ENCODE peak calls at places on chromosomes 5 and 9, in four cellular contexts. U is neural crest cell, I is A673, L is prostate gland. V is an unnamed sample.

GRCh38 chr5:17436345-17436744 is 61.7 kb upstream of the TAF11L2 start:
- DNase-seq in U (no peak), L (no peak), I (peak; percentile 36), V (no peak)

GRCh38 chr5:181189363-181189961 is 15.5 kb downstream of the TRIM7 start:
- DNase-seq in I (peak; percentile 50), L (no peak), U (peak; percentile 40), V (no peak)

GRCh38 chr5:134370306-134370870 is 981 bp upstream of the UBE2B start:
- DNase-seq in I (no peak), U (no peak), L (no peak), V (no peak)

GRCh38 chr9:83304686-83305085 is 233.5 kb downstream of the FRMD3 start:
- DNase-seq in U (no peak), I (peak; percentile 90), L (peak; percentile 71), V (no peak)

GRCh38 chr9:112744177-112744576 is 6.4 kb upstream of the SNX30 start:
- DNase-seq in U (no peak), I (no peak), L (no peak), V (no peak)

GRCh38 chr5:149682532-149683076 is 47.5 kb upstream of the PPARGC1B start:
- DNase-seq in L (no peak), I (no peak), U (no peak), V (no peak)

GRCh38 chr9:22654833-22655232 is 208.2 kb downstream of the DMRTA1 start:
- DNase-seq in U (no peak), I (no peak), L (no peak), V (no peak)

GRCh38 chr9:9950813-9951212 is 662.0 kb downstream of the PTPRD start:
- DNase-seq in L (no peak), U (no peak), I (no peak), V (no peak)

GRCh38 chr5:123047706-123048105 is 11.2 kb upstream of the PPIC start:
- DNase-seq in I (no peak), L (no peak), U (no peak), V (no peak)

GRCh38 chr5:175468892-175469291 is 9.5 kb upstream of the SFXN1 start:
- DNase-seq in I (no peak), L (no peak), U (no peak), V (no peak)

GRCh38 chr5:138824924-138825863 is 49.9 kb downstream of the LRRTM2 start:
- DNase-seq in I (peak; percentile 31), L (no peak), U (no peak), V (no peak)

GRCh38 chr5:128349044-128349629 is 188.9 kb downstream of the FBN2 start:
- DNase-seq in U (no peak), L (peak; percentile 55), I (peak; percentile 1), V (no peak)

GRCh38 chr9:114317665-114318357 is 5.1 kb upstream of the ORM1 start:
- DNase-seq in L (no peak), U (no peak), I (no peak), V (no peak)

GRCh38 chr9:129422843-129423700 is 197.8 kb downstream of the C9orf50 start:
- DNase-seq in L (no peak), U (no peak), I (no peak), V (no peak)

GRCh38 chr5:120228262-120229031 is 235.7 kb upstream of the PRR16 start:
- DNase-seq in U (no peak), I (peak; percentile 1), L (no peak), V (no peak)

GRCh38 chr5:156918311-156918845 is 44.6 kb downstream of the TIMD4 start:
- DNase-seq in I (no peak), U (no peak), L (no peak), V (no peak)

GRCh38 chr5:180395540-180396274 is 42.6 kb upstream of the GFPT2 start:
- DNase-seq in I (no peak), L (no peak), U (no peak), V (no peak)

GRCh38 chr5:17021363-17021932 is 85.4 kb upstream of the MYO10 start:
- DNase-seq in I (no peak), U (no peak), L (no peak), V (no peak)

GRCh38 chr9:93094294-93095204 is 1.5 kb upstream of the CARD19 start:
- DNase-seq in L (no peak), I (peak; percentile 46), U (no peak), V (no peak)

GRCh38 chr9:136711751-136712689 is at the start of gene DIPK1B:
- DNase-seq in I (peak; percentile 70), L (no peak), U (peak; percentile 50), V (peak; percentile 53)

GRCh38 chr5:56585466-56585865 is 229.9 kb upstream of the MAP3K1 start:
- DNase-seq in I (no peak), U (no peak), L (peak; percentile 63), V (no peak)

GRCh38 chr9:137685035-137685885 is 66.5 kb downstream of the EHMT1 start:
- DNase-seq in L (no peak), I (no peak), U (no peak), V (no peak)

GRCh38 chr5:7927466-7928375 is 58.8 kb downstream of the MTRR start:
- DNase-seq in L (peak; percentile 40), U (peak; percentile 66), I (peak; percentile 64), V (peak; percentile 47)

GRCh38 chr9:126756876-126757415 is 47.9 kb upstream of the ZBTB43 start:
- DNase-seq in U (no peak), I (peak; percentile 84), L (no peak), V (no peak)

GRCh38 chr5:139251281-139251687 is 42.3 kb upstream of the MATR3 start:
- DNase-seq in L (no peak), I (no peak), U (no peak), V (no peak)

GRCh38 chr9:124251605-124252366 is 6.0 kb upstream of the NEK6 start:
- DNase-seq in L (no peak), I (peak; percentile 43), U (no peak), V (no peak)

GRCh38 chr9:123046796-123047195 is 13.3 kb downstream of the GPR21 start:
- DNase-seq in I (no peak), L (no peak), U (no peak), V (no peak)

GRCh38 chr5:56638061-56638621 is 177.2 kb upstream of the MAP3K1 start:
- DNase-seq in I (no peak), L (peak; percentile 80), U (no peak), V (peak; percentile 33)

GRCh38 chr9:135925496-135926133 is 18.3 kb upstream of the CAMSAP1 start:
- DNase-seq in I (no peak), L (no peak), U (no peak), V (no peak)

GRCh38 chr9:31820426-31820825 is 564.0 kb upstream of the ACO1 start:
- DNase-seq in U (no peak), L (no peak), I (no peak), V (no peak)

GRCh38 chr9:7153566-7153965 is 395.8 kb downstream of the KDM4C start:
- DNase-seq in L (no peak), I (no peak), U (no peak), V (no peak)

GRCh38 chr5:151646334-151646733 is 40.4 kb downstream of the SPARC start:
- DNase-seq in U (no peak), L (no peak), I (no peak), V (no peak)

GRCh38 chr5:146565764-146566163 is 49.8 kb upstream of the GPR151 start:
- DNase-seq in L (no peak), I (peak; percentile 82), U (peak; percentile 50), V (peak; percentile 13)

GRCh38 chr9:128120061-128120740 is 7.3 kb downstream of the PTGES2 start:
- DNase-seq in U (no peak), I (no peak), L (no peak), V (no peak)

GRCh38 chr5:156201793-156202388 is 125.1 kb upstream of the SGCD start:
- DNase-seq in L (no peak), U (no peak), I (no peak), V (no peak)

DNA sequence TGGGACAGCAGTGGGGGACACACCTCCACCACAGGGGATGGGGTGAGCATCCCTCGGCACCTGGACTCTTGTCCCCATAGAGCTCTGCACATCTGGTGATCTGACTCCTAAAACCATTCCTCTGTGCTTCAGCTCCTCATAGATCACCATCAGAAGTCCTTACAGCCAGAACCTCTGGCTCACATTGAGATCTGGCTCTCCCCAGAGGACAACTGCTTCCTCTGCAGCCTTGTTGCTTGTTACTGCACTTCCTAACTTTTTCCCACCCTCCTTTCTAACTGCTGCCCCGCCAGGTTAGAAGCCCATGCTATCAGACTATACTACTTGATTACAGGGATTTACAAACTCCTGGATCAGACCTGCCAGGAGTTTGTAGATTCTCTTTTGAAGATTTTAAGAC is 64.5 kb downstream of the ARSB start:
- DNase-seq in I (no peak), U (no peak), L (no peak), V (no peak)
- TF ChIP-seq CTCF in I (peak; percentile 36), U (no peak), L (no peak), V (peak; percentile 45)

DNA sequence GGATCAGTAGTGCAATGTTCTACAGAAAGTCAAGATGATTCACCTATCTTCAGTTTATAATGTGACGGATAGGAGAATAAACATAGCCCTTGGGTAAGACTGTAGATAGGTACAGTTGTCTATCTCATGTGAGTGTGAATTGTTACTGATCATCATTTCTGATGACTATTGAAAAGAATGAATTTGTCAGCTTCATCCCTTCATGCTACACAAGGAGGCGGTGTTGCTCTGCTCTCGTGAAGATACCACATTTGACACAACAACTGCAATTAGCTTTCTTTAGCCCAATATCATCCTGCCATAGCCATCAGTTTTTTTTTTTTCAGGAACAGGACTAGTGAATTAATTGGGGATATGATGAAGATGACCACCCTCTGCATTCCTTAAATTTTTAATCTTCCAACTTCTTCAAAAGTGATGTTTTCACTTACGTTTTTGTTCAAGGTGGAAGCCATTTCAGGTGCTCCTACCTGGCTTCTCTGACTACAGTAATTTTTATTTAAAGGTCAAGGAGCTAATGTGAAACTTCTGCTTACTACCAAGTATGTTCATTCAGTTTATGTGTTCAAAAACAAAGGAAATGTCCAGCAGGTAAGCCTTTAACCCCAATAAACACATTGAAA is 152.9 kb upstream of the MOCS2 start:
- DNase-seq in U (no peak), L (no peak), I (peak; percentile 16), V (no peak)
- TF ChIP-seq CTCF in U (peak; percentile 62), L (no peak), I (peak; percentile 53), V (peak; percentile 60)

GRCh38 chr9:110180386-110180712 is 27.6 kb downstream of the C9orf152 start:
- DNase-seq in L (no peak), U (no peak), I (no peak), V (no peak)

GRCh38 chr9:110180713-110181434 is 27.1 kb downstream of the C9orf152 start:
- DNase-seq in L (no peak), I (no peak), U (no peak), V (no peak)

GRCh38 chr9:110185806-110186205 is 22.2 kb downstream of the C9orf152 start:
- DNase-seq in L (no peak), U (no peak), I (no peak), V (no peak)

GRCh38 chr9:110186254-110186653 is 21.7 kb downstream of the C9orf152 start:
- DNase-seq in I (no peak), U (no peak), L (no peak), V (no peak)

GRCh38 chr9:110183208-110184145 is 24.5 kb downstream of the C9orf152 start:
- DNase-seq in I (peak; percentile 78), U (peak; percentile 50), L (peak; percentile 85), V (peak; percentile 54)
- TF ChIP-seq CTCF in I (peak; percentile 75), U (peak; percentile 88), L (peak; percentile 89), V (peak; percentile 84)

GRCh38 chr9:87714819-87715218 is 11.1 kb upstream of the CTSL start:
- DNase-seq in I (peak; percentile 75), U (no peak), L (peak; percentile 82), V (no peak)

GRCh38 chr9:87712801-87713277 is 13.1 kb upstream of the CTSL start:
- DNase-seq in I (no peak), L (no peak), U (no peak), V (no peak)

GRCh38 chr9:87711857-87712800 is 13.8 kb upstream of the CTSL start:
- DNase-seq in I (peak; percentile 44), U (no peak), L (no peak), V (no peak)

GRCh38 chr9:87713990-87714335 is 12.0 kb upstream of the CTSL start:
- DNase-seq in I (no peak), L (no peak), U (no peak), V (no peak)

GRCh38 chr9:87713278-87713989 is 12.5 kb upstream of the CTSL start:
- DNase-seq in U (no peak), L (no peak), I (peak; percentile 68), V (no peak)
- TF ChIP-seq CTCF in U (no peak), L (no peak), I (no peak), V (no peak)